ENCODE peak calls at places on chromosomes 12 and 14, in seven cellular contexts. I, W, J, B, F, U and L are unnamed samples.

GRCh38 chr12:14774074-14774943 is 29.0 kb downstream of the WBP11 start:
- DNase-seq in I (peak; percentile 94), W (peak; percentile 88), J (peak; percentile 97), B (peak; percentile 99), F (peak; percentile 97), U (peak; percentile 91), L (peak; percentile 98)

GRCh38 chr12:26853303-26854027 is 20.5 kb upstream of the ITPR2 start:
- DNase-seq in I (peak; percentile 56), W (peak; percentile 58), J (peak; percentile 67), B (peak; percentile 78), F (peak; percentile 76), U (peak; percentile 77), L (peak; percentile 76)

GRCh38 chr12:127081058-127081457 is 1185.9 kb upstream of the TMEM132C start:
- DNase-seq in I (no peak), W (no peak), J (no peak), B (no peak), F (no peak), U (no peak), L (no peak)

GRCh38 chr12:27861428-27862167 is 81.6 kb upstream of the MANSC4 start:
- DNase-seq in I (peak; percentile 59), W (no peak), J (no peak), B (no peak), F (no peak), U (peak; percentile 90), L (no peak)

GRCh38 chr12:10661338-10661737 is 12.5 kb downstream of the STYK1 start:
- DNase-seq in I (peak; percentile 47), W (no peak), J (no peak), B (no peak), F (no peak), U (no peak), L (no peak)

GRCh38 chr14:103501921-103502669 is 20.5 kb downstream of the CKB start:
- DNase-seq in I (no peak), W (no peak), J (no peak), B (no peak), F (no peak), U (no peak), L (no peak)

GRCh38 chr14:101186544-101186943 is 283.0 kb upstream of the RTL1 start:
- DNase-seq in I (no peak), W (no peak), J (no peak), B (no peak), F (no peak), U (no peak), L (no peak)

GRCh38 chr14:54724772-54725325 is 157.9 kb downstream of the SAMD4A start:
- DNase-seq in I (no peak), W (no peak), J (no peak), B (no peak), F (no peak), U (no peak), L (no peak)

GRCh38 chr14:76937181-76938091 is 91.1 kb downstream of the IRF2BPL start:
- DNase-seq in I (peak; percentile 91), W (no peak), J (peak; percentile 78), B (peak; percentile 60), F (no peak), U (no peak), L (peak; percentile 86)

GRCh38 chr14:100313045-100313400 is 6.8 kb upstream of the SLC25A29 start:
- DNase-seq in I (no peak), W (no peak), J (no peak), B (no peak), F (no peak), U (no peak), L (no peak)

GRCh38 chr14:27730204-27730603 is 1036.4 kb upstream of the FOXG1 start:
- DNase-seq in I (no peak), W (no peak), J (no peak), B (no peak), F (no peak), U (no peak), L (no peak)

GRCh38 chr14:65483647-65484046 is 71.1 kb downstream of the FUT8 start:
- DNase-seq in I (peak; percentile 14), W (no peak), J (no peak), B (no peak), F (no peak), U (no peak), L (no peak)

GRCh38 chr14:94599656-94600004 is 12.6 kb upstream of the SERPINA3 start:
- DNase-seq in I (no peak), W (no peak), J (no peak), B (no peak), F (peak; percentile 19), U (no peak), L (peak; percentile 60)
- TF ChIP-seq CTCF in I (no peak), W (no peak), J (no peak), B (no peak), F (no peak), U (no peak), L (no peak)

GRCh38 chr14:75283162-75283883 is 4.7 kb downstream of the FOS start:
- DNase-seq in I (peak; percentile 77), W (peak; percentile 54), J (no peak), B (peak; percentile 51), F (no peak), U (no peak), L (peak; percentile 84)
- H3K27ac ChIP-seq in I (no peak overlapping the region), W (peak overlapping the region; percentile 62), J (no peak overlapping the region), B (no peak overlapping the region), F (peak overlapping the region; percentile 68), U (no peak overlapping the region), L (peak overlapping the region; percentile 93)

GRCh38 chr12:52235001-52235760 is 2.1 kb downstream of the KRT7 start:
- DNase-seq in I (no peak), W (no peak), J (no peak), B (no peak), F (no peak), U (no peak), L (no peak)

GRCh38 chr12:52232233-52232915 is 669 bp upstream of the KRT7 start:
- DNase-seq in I (no peak), W (no peak), J (peak; percentile 36), B (peak; percentile 57), F (no peak), U (no peak), L (no peak)

GRCh38 chr12:52234226-52234810 is 1.3 kb downstream of the KRT7 start:
- DNase-seq in I (no peak), W (no peak), J (no peak), B (peak; percentile 13), F (no peak), U (no peak), L (no peak)

GRCh38 chr12:52232916-52233461 is at the start of gene KRT7:
- DNase-seq in I (no peak), W (no peak), J (peak; percentile 63), B (peak; percentile 58), F (peak; percentile 90), U (no peak), L (peak; percentile 47)

GRCh38 chr12:52233462-52234141 is 559 bp downstream of the KRT7 start:
- DNase-seq in I (no peak), W (no peak), J (peak; percentile 35), B (peak; percentile 49), F (no peak), U (no peak), L (no peak)
- H3K4me2 ChIP-seq in I (no peak overlapping the region), W (no peak overlapping the region), J (peak overlapping the region; percentile 95), B (peak overlapping the region; percentile 90), F (peak overlapping the region; percentile 99), U (no peak overlapping the region), L (peak overlapping the region; percentile 74)

GRCh38 chr12:3898751-3899150 is 25.6 kb upstream of the PARP11 start:
- DNase-seq in I (no peak), W (no peak), J (no peak), B (no peak), F (no peak), U (no peak), L (no peak)
- TF ChIP-seq CTCF in I (no peak), W (no peak), J (no peak), B (no peak), F (no peak), U (no peak), L (no peak)

DNA sequence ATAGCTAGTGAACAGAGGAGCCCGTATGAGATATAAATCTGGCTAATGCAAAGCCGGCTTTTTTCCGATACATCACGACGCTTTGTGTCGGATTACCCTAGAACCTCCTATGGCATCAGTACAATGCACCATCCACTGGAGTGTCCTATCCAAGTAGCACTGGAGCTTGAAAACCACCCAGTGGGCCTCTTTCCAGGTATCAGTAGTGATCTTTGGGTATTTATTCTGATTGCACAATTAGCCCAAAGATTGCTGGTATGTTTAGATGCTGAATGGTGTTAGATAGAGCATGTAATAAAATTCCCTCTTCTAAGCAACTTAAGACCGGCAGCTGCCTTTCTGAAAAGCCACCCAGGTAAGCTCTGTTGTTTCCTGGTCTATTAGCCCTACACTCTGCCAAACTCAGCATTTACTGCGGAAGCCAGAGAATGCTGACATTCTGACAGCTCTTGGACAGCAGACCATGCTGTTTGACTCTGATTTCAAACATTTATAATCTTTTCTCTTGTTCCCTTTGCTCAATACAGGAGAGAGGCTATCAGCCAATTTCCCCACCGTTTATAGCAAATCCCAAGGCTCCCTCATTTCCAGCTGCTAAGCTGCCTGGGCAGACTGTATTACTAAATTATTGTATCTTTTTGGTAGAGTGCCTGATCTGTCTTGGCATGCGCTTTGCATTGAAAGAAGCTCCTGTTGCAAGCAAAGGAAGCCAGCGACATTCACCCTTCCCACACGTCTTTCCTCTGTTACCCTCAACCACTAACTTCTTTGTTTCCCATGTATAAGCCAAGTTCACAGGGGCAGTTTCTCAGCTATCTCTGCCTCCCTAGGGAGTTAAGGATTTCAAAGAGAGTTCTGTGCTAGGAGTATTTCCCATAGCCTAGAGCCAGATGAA is 388.3 kb upstream of the GARIN6 start:
- DNase-seq in I (no peak), W (no peak), J (no peak), B (peak; percentile 21), F (no peak), U (no peak), L (no peak)
- H3K27ac ChIP-seq in I (no peak overlapping the region), W (no peak overlapping the region), J (no peak overlapping the region), B (no peak overlapping the region), F (no peak overlapping the region), U (no peak overlapping the region), L (no peak overlapping the region)

GRCh38 chr14:35704793-35705493 is 104.2 kb downstream of the RALGAPA1 start:
- DNase-seq in I (no peak), W (no peak), J (no peak), B (no peak), F (no peak), U (no peak), L (no peak)

GRCh38 chr14:35712466-35712865 is 96.6 kb downstream of the RALGAPA1 start:
- DNase-seq in I (no peak), W (no peak), J (no peak), B (no peak), F (no peak), U (no peak), L (no peak)

GRCh38 chr14:35705636-35706035 is 103.5 kb downstream of the RALGAPA1 start:
- DNase-seq in I (no peak), W (no peak), J (no peak), B (no peak), F (no peak), U (no peak), L (no peak)

GRCh38 chr14:35708072-35708471 is 101.0 kb downstream of the RALGAPA1 start:
- DNase-seq in I (peak; percentile 20), W (no peak), J (no peak), B (no peak), F (no peak), U (no peak), L (no peak)
- H3K4me2 ChIP-seq in I (no peak overlapping the region), W (no peak overlapping the region), J (no peak overlapping the region), B (no peak overlapping the region), F (no peak overlapping the region), U (no peak overlapping the region), L (no peak overlapping the region)